ENCODE peak calls at places on chromosome 22, in ten cellular contexts. J is AG09319, U is SK-N-SH, Y is AG04450, Z is endothelial cell, G is nephron progenitor cell, P is suprapubic skin, V is transverse colon, R is kidney epithelial cell, X is IMR-90. L is an unnamed sample.

GRCh38 chr22:46994265-46994664 is 231.8 kb downstream of the TBC1D22A start:
- DNase-seq in X (no peak), R (no peak), U (no peak), J (no peak), V (no peak), G (no peak), Z (no peak), Y (no peak), P (no peak), L (no peak)

GRCh38 chr22:46796566-46797195 is 34.2 kb downstream of the TBC1D22A start:
- DNase-seq in V (no peak), X (no peak), Z (no peak), U (no peak), R (no peak), G (no peak), P (no peak), J (no peak), Y (no peak), L (peak)

GRCh38 chr22:44968736-44969135 is 41.1 kb downstream of the PHF21B start:
- DNase-seq in V (no peak), X (no peak), U (no peak), R (no peak), G (no peak), Z (no peak), P (no peak), Y (no peak), J (no peak), L (no peak)

GRCh38 chr22:27834364-27835185 is 33.0 kb upstream of the MN1 start:
- DNase-seq in J (no peak), Z (no peak), U (no peak), P (peak), G (no peak), V (no peak), X (no peak), R (no peak), Y (no peak), L (no peak)

GRCh38 chr22:48511211-48511610 is 1316.5 kb downstream of the BRD1 start:
- DNase-seq in V (no peak), Z (no peak), Y (no peak), X (no peak), J (no peak), P (no peak), G (no peak), R (no peak), U (no peak), L (no peak)

GRCh38 chr22:22698263-22698750 is 53.9 kb downstream of the GGTLC2 start:
- DNase-seq in J (no peak), Z (no peak), X (no peak), Y (no peak), G (no peak), U (no peak), V (no peak), P (no peak), R (no peak), L (no peak)

GRCh38 chr22:47067331-47067890 is 305.0 kb downstream of the TBC1D22A start:
- DNase-seq in U (no peak), P (peak), G (no peak), Y (no peak), J (no peak), R (no peak), V (peak), Z (no peak), X (no peak), L (no peak)

GRCh38 chr22:31650391-31650790 is 11.6 kb downstream of the PISD start:
- DNase-seq in Z (no peak), V (no peak), U (no peak), R (peak), G (no peak), X (peak), J (peak), Y (peak), P (no peak), L (no peak)

GRCh38 chr22:44191036-44191454 is 10.3 kb downstream of the PARVG start:
- DNase-seq in Z (no peak), P (no peak), R (no peak), G (no peak), Y (no peak), V (no peak), X (no peak), J (no peak), U (no peak), L (no peak)

GRCh38 chr22:38866399-38867123 is 5.5 kb downstream of the CBX6 start:
- DNase-seq in U (no peak), P (peak), Y (no peak), G (no peak), V (no peak), Z (peak), X (no peak), J (no peak), R (no peak), L (no peak)
- TF ChIP-seq CTCF in U (no peak), P (no peak), Y (no peak), G (no peak), V (no peak), Z (no peak), X (no peak), J (no peak), R (no peak), L (no peak)

GRCh38 chr22:19743081-19743480 is 17.5 kb upstream of the TBX1 start:
- DNase-seq in X (no peak), U (no peak), J (no peak), P (no peak), G (no peak), V (no peak), Z (no peak), Y (no peak), R (no peak), L (no peak)

GRCh38 chr22:19742160-19743066 is 18.2 kb upstream of the TBX1 start:
- DNase-seq in Z (no peak), U (no peak), G (no peak), R (no peak), Y (no peak), J (no peak), P (no peak), X (no peak), V (no peak), L (no peak)

GRCh38 chr22:19745155-19746133 is 15.1 kb upstream of the TBX1 start:
- DNase-seq in Y (no peak), V (no peak), Z (no peak), P (no peak), J (no peak), G (no peak), U (no peak), X (no peak), R (no peak), L (no peak)

GRCh38 chr22:19743626-19744025 is 17.0 kb upstream of the TBX1 start:
- DNase-seq in R (no peak), P (no peak), J (no peak), G (no peak), V (no peak), Y (no peak), X (no peak), Z (no peak), U (no peak), L (no peak)

DNA sequence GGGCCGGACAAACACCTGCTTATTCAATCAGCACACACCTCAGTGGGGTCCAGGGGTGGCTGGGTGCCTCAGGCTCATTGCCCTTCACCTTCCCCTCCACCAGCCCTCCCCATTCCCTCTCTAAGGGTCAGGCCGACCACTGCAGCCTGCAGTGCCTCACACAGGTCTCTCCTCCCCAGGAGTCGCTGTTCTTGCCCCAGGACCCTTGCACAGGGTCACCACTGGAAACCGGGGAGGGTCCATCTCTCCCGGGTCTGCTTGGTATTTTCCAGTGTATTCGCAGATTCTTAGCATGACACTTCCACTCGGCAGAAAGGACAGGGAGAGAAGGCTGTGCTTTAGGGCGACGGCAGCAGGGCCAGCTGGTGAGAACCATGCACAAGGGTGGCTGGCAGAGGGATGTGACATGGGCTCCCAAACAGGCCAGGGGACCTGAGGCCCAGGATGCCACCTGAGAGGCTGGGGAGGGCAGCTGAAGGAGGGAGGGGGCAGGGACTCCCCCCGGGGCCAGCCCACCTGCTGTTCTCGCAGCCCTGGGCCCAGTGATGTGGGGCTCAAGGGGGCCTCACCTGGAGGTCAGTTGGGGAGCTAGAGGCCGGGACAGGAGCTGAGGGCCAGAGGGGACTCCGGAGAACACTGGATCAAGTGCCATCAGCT is 16.1 kb upstream of the TBX1 start:
- DNase-seq in G (no peak), U (no peak), J (no peak), V (no peak), Y (no peak), X (no peak), Z (no peak), P (no peak), R (no peak), L (no peak)
- TF ChIP-seq CTCF in G (no peak), U (no peak), J (no peak), V (no peak), Y (no peak), X (no peak), Z (no peak), P (no peak), R (no peak), L (no peak)

GRCh38 chr22:19943665-19944026 is 2.0 kb upstream of the TXNRD2 start:
- DNase-seq in U (peak), P (no peak), G (no peak), X (peak), V (no peak), Z (no peak), R (peak), J (no peak), Y (no peak), L (no peak)
- TF ChIP-seq CTCF in U (peak), P (no peak), G (no peak), X (peak), V (no peak), Z (no peak), R (no peak), J (no peak), Y (peak), L (no peak)

GRCh38 chr22:30128511-30128910 is 48.2 kb downstream of the HORMAD2 start:
- DNase-seq in P (no peak), U (no peak), Y (no peak), R (no peak), G (no peak), Z (no peak), V (no peak), J (no peak), X (no peak), L (no peak)

GRCh38 chr22:30127749-30128166 is 47.5 kb downstream of the HORMAD2 start:
- DNase-seq in G (no peak), R (no peak), J (no peak), V (no peak), Y (peak), Z (no peak), X (peak), U (no peak), P (no peak), L (no peak)

GRCh38 chr22:30121988-30122387 is 41.7 kb downstream of the HORMAD2 start:
- DNase-seq in X (no peak), R (no peak), P (no peak), Z (no peak), J (no peak), V (no peak), G (no peak), U (no peak), Y (no peak), L (no peak)

DNA sequence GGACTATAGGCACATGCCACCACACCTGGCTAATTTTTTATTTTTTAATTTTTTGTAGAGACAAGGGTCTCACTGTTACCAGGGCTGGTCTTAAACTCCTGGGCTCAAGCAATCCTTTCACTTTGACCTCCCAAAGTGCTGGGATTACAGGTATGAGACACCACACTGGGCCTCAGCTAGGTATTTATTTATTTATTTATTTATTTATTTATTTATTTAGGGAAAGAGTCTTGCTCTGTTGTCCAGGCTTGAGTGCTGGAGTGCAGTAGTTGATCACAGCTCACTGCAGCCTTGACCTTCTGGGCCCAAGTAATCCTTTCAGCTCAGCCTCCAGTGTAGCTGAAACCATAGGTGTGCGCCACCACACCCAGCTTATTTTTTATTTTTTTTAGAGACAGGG is 43.2 kb downstream of the HORMAD2 start:
- DNase-seq in J (no peak), Y (no peak), R (no peak), U (no peak), P (no peak), V (no peak), G (no peak), Z (no peak), X (no peak), L (no peak)
- TF ChIP-seq CTCF in J (no peak), Y (no peak), R (no peak), U (no peak), P (no peak), V (no peak), G (no peak), Z (no peak), X (no peak), L (no peak)

GRCh38 chr22:37021710-37022482 is 2.4 kb downstream of the MPST start:
- DNase-seq in Z (peak), G (peak), X (peak), R (no peak), P (no peak), V (peak), Y (no peak), J (no peak), U (peak), L (no peak)

GRCh38 chr22:37024339-37025157 is 5.0 kb downstream of the MPST start:
- DNase-seq in Z (no peak), V (peak), P (no peak), J (no peak), Y (no peak), G (no peak), U (no peak), R (no peak), X (no peak), L (no peak)

GRCh38 chr22:37023743-37024338 is 4.3 kb downstream of the MPST start:
- DNase-seq in V (peak), X (no peak), G (no peak), R (no peak), Y (no peak), U (no peak), J (no peak), Z (no peak), P (no peak), L (no peak)

GRCh38 chr22:37021041-37021440 is 1.5 kb downstream of the MPST start:
- DNase-seq in Z (no peak), Y (no peak), X (no peak), R (no peak), V (peak), P (no peak), J (no peak), U (no peak), G (no peak), L (no peak)

DNA sequence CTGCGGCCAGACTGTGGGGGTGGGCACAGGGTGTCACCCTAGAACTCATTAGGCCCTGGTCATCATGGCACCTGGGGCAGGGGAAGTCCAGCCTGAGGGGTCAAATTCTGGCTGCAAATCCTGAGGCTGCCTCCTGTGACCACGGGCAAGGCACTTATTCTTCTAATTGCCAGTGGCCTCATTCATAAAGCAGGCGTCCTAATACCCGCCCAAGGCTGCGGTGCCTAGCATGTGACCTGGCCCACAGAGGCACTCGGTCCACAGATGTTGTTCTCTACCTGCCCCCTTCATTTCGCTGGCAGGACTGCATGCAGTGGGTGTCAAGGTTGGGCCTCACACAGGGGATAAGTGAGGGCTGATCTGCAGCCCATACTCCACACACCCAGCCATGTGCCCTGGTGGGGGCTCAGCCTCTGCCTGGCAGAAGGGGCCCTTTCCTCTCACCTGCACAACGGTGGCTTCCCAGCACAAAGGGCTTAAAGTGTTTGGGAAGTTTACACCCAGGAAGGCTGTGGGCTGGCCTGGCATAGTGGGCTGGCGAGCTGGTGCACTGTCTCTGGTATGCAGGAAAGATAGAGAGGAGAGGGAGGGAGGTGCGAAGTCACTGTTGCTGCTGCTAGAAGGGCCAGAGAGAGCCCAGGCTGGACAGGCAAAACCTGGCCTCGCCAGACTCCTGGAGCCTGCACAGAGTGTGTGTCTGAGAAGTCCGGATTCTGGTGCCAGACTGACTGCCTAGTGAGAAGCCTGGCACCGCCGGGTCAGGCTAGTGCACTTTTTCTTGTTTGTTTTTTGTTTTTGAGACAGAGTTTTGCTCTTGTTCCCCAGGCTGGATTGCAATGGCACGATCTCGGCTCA is 3.2 kb downstream of the MPST start:
- DNase-seq in U (no peak), J (no peak), Y (no peak), R (no peak), X (no peak), V (no peak), Z (no peak), P (no peak), G (no peak), L (no peak)
- TF ChIP-seq CTCF in U (no peak), J (no peak), Y (no peak), R (no peak), X (no peak), V (no peak), Z (no peak), P (no peak), G (no peak), L (no peak)

DNA sequence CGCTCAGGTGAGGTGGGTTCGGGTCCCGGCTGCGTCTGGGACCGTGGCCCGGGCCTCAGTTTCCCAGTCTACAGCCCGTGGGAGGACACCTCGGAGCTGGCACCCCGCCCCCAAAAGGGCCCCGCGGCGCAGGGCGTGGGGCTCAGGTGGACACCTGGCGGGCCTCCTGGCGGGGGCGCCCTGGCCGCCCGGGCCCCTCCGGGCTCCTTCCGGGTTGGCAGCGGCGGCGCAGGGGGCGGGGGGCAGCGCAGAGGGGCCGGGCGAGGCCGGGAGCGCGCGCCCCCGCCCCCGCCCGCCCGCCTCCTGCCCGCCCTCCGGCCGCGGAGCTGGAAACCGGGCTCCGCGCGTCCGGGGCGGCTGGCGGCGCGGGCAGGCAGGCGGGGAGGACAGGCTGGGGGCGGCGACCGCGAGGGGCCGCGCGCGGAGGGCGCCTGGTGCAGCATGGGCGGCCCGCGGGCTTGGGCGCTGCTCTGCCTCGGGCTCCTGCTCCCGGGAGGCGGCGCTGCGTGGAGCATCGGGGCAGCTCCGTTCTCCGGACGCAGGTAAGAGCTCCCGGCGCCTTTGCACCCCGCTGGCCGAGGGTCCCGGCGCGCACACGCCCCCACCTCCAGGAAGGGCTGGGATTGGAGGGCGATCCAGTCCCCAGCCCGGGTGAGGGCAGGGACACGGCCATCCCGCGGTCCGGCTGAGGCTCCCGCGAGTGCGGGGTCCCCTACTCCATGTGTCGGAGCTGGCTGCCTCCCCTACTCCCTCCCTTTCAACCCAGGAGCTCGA is at the start of gene EMID1:
- DNase-seq in J (no peak), U (peak), X (peak), R (no peak), V (peak), Z (peak), P (no peak), G (peak), Y (no peak), L (no peak)
- TF ChIP-seq CTCF in J (peak), U (no peak), X (peak), R (peak), V (no peak), Z (no peak), P (peak), G (no peak), Y (peak), L (no peak)

DNA sequence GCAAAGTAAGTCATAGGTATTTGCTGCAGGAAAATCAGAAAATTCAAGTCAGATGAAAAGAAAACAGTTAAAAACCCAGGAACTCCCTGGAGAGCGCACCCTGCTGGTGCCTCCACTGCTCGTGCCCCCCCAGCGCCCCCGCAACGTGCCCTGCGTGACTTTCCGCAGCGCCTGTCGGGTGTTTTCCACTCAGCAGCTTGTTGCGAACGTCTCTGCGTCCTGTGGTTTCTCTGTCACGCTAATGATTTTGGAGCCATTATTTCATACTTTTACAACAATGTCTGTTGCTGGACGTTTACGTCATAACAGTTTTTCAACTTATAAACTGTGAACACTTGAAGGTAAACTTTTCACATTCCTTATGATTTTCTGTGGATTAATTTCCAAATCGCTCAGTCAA is 5.0 kb downstream of the CRELD2 start:
- DNase-seq in Z (no peak), Y (no peak), P (no peak), G (no peak), R (no peak), X (peak), U (no peak), V (no peak), J (no peak), L (no peak)
- TF ChIP-seq CTCF in Z (no peak), Y (peak), P (no peak), G (no peak), R (peak), X (peak), U (no peak), V (no peak), J (peak), L (no peak)

DNA sequence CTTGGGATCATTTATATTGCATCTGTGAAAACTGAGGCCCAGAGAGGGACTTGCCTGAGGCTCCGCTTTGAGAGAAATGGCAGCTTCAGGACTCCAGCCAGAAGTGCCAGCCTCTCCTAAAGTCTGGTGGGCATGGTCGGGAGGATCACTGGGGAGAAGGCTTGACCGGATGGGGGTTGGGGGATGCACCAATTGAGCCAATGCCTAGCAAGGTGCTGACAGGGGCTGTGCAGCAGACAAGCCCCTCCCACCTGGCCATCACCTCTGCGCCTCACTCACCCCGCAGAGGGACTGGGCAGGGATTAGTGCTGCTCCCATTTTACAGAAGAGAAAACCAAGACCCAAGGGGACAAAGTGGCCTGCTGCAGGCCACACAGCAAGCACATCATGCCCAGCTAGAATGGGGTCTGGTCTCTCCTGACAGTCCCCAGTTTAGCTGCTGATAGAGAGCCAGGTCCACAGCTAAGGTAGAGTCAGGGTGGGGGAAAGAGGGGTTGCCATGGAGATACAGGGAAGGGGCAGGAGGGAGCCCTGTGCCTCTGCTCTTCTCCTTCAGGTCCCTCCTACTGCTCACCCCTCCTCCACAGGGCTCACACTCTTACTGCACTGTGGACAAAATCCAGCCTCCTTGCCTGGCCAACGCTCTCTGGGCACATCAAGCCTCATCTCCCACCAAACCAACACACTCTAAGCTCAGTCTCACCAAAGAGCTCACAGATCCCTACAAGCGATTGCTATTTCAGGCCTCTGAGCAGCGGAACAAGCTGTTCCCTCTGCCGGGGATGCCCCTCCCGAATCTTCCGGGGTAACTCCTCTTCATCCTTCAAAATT is 29.5 kb downstream of the TEF start:
- DNase-seq in P (no peak), Z (no peak), J (no peak), R (no peak), X (no peak), G (no peak), V (no peak), U (no peak), Y (no peak), L (no peak)
- TF ChIP-seq CTCF in P (no peak), Z (no peak), J (no peak), R (no peak), X (no peak), G (no peak), V (no peak), U (no peak), Y (no peak), L (no peak)

L was measured in type B pancreatic cell.